ENCODE peak calls at places on chromosomes 11 and 22, in eight cellular contexts. One of them, this sample, is unnamed.

GRCh38 chr11:64990222-64990918 is 6.4 kb downstream of the BATF2 start:
- DNase-seq in cardiac fibroblast: peak
- DNase-seq in fibroblast of pulmonary artery: peak
- DNase-seq in adrenal gland: peak
- DNase-seq in HepG2: no peak
- DNase-seq in RWPE2: no peak
- DNase-seq in H7: peak
- DNase-seq in dorsolateral prefrontal cortex: no peak
- DNase-seq in this sample: no peak

GRCh38 chr11:13119928-13120520 is 110.9 kb downstream of the RASSF10 start:
- DNase-seq in RWPE2: no peak
- DNase-seq in cardiac fibroblast: no peak
- DNase-seq in fibroblast of pulmonary artery: no peak
- DNase-seq in HepG2: no peak
- DNase-seq in dorsolateral prefrontal cortex: no peak
- DNase-seq in H7: no peak
- DNase-seq in adrenal gland: no peak
- DNase-seq in this sample: peak

GRCh38 chr22:46054878-46055158 is 77.9 kb upstream of the WNT7B start:
- DNase-seq in H7: no peak
- DNase-seq in HepG2: no peak
- DNase-seq in fibroblast of pulmonary artery: no peak
- DNase-seq in adrenal gland: no peak
- DNase-seq in cardiac fibroblast: no peak
- DNase-seq in dorsolateral prefrontal cortex: no peak
- DNase-seq in RWPE2: peak
- DNase-seq in this sample: no peak

GRCh38 chr11:110434952-110435779 is 5.4 kb downstream of the FDX1 start:
- DNase-seq in RWPE2: no peak
- DNase-seq in H7: peak
- DNase-seq in cardiac fibroblast: peak
- DNase-seq in HepG2: peak
- DNase-seq in adrenal gland: no peak
- DNase-seq in fibroblast of pulmonary artery: no peak
- DNase-seq in dorsolateral prefrontal cortex: no peak
- DNase-seq in this sample: peak

GRCh38 chr11:123567466-123567865 is 87.0 kb downstream of the SCN3B start:
- DNase-seq in dorsolateral prefrontal cortex: no peak
- DNase-seq in adrenal gland: no peak
- DNase-seq in cardiac fibroblast: no peak
- DNase-seq in fibroblast of pulmonary artery: no peak
- DNase-seq in H7: no peak
- DNase-seq in RWPE2: peak
- DNase-seq in HepG2: no peak
- DNase-seq in this sample: no peak

GRCh38 chr11:115843116-115843515 is 338.9 kb upstream of the CADM1 start:
- DNase-seq in H7: no peak
- DNase-seq in RWPE2: no peak
- DNase-seq in adrenal gland: no peak
- DNase-seq in cardiac fibroblast: no peak
- DNase-seq in fibroblast of pulmonary artery: no peak
- DNase-seq in HepG2: no peak
- DNase-seq in dorsolateral prefrontal cortex: no peak
- DNase-seq in this sample: no peak

GRCh38 chr11:34997872-34998548 is 81.6 kb downstream of the PDHX start:
- DNase-seq in HepG2: no peak
- DNase-seq in fibroblast of pulmonary artery: peak
- DNase-seq in H7: no peak
- DNase-seq in dorsolateral prefrontal cortex: no peak
- DNase-seq in cardiac fibroblast: peak
- DNase-seq in RWPE2: no peak
- DNase-seq in adrenal gland: no peak
- DNase-seq in this sample: peak

GRCh38 chr22:19888131-19888746 is 33.6 kb upstream of the GNB1L start:
- DNase-seq in H7: peak
- DNase-seq in cardiac fibroblast: no peak
- DNase-seq in HepG2: no peak
- DNase-seq in RWPE2: peak
- DNase-seq in fibroblast of pulmonary artery: no peak
- DNase-seq in dorsolateral prefrontal cortex: no peak
- DNase-seq in adrenal gland: no peak
- DNase-seq in this sample: no peak

GRCh38 chr11:58772719-58773285 is 41.1 kb upstream of the GLYAT start:
- DNase-seq in H7: no peak
- DNase-seq in HepG2: no peak
- DNase-seq in cardiac fibroblast: no peak
- DNase-seq in fibroblast of pulmonary artery: no peak
- DNase-seq in RWPE2: no peak
- DNase-seq in adrenal gland: no peak
- DNase-seq in dorsolateral prefrontal cortex: no peak
- DNase-seq in this sample: no peak

GRCh38 chr11:80980221-80980620 is 1539.4 kb upstream of the TENM4 start:
- DNase-seq in HepG2: no peak
- DNase-seq in H7: no peak
- DNase-seq in dorsolateral prefrontal cortex: no peak
- DNase-seq in cardiac fibroblast: peak
- DNase-seq in RWPE2: no peak
- DNase-seq in adrenal gland: no peak
- DNase-seq in fibroblast of pulmonary artery: peak
- DNase-seq in this sample: peak

GRCh38 chr11:120662071-120662611 is 150.6 kb downstream of the GRIK4 start:
- DNase-seq in HepG2: no peak
- DNase-seq in cardiac fibroblast: no peak
- DNase-seq in dorsolateral prefrontal cortex: no peak
- DNase-seq in fibroblast of pulmonary artery: no peak
- DNase-seq in RWPE2: no peak
- DNase-seq in adrenal gland: no peak
- DNase-seq in H7: peak
- DNase-seq in this sample: no peak

GRCh38 chr11:44939673-44940072 is 11.0 kb downstream of the TP53I11 start:
- DNase-seq in H7: peak
- DNase-seq in cardiac fibroblast: peak
- DNase-seq in HepG2: peak
- DNase-seq in fibroblast of pulmonary artery: peak
- DNase-seq in RWPE2: no peak
- DNase-seq in dorsolateral prefrontal cortex: no peak
- DNase-seq in adrenal gland: no peak
- DNase-seq in this sample: no peak

GRCh38 chr11:76048763-76049162 is 157.5 kb downstream of the WNT11 start:
- DNase-seq in adrenal gland: peak
- DNase-seq in H7: no peak
- DNase-seq in cardiac fibroblast: no peak
- DNase-seq in fibroblast of pulmonary artery: no peak
- DNase-seq in dorsolateral prefrontal cortex: no peak
- DNase-seq in HepG2: no peak
- DNase-seq in RWPE2: no peak
- DNase-seq in this sample: no peak

GRCh38 chr22:47164514-47165337 is 402.3 kb downstream of the TBC1D22A start:
- DNase-seq in dorsolateral prefrontal cortex: no peak
- DNase-seq in HepG2: peak
- DNase-seq in RWPE2: no peak
- DNase-seq in adrenal gland: peak
- DNase-seq in cardiac fibroblast: no peak
- DNase-seq in fibroblast of pulmonary artery: no peak
- DNase-seq in H7: no peak
- DNase-seq in this sample: no peak

GRCh38 chr11:46119352-46120216 is 1.7 kb downstream of the PHF21A start:
- DNase-seq in dorsolateral prefrontal cortex: peak
- DNase-seq in H7: peak
- DNase-seq in HepG2: peak
- DNase-seq in adrenal gland: peak
- DNase-seq in fibroblast of pulmonary artery: peak
- DNase-seq in RWPE2: no peak
- DNase-seq in cardiac fibroblast: peak
- DNase-seq in this sample: peak

GRCh38 chr11:66277475-66278391 is at the start of gene CNIH2:
- DNase-seq in cardiac fibroblast: no peak
- DNase-seq in RWPE2: no peak
- DNase-seq in HepG2: no peak
- DNase-seq in dorsolateral prefrontal cortex: peak
- DNase-seq in adrenal gland: no peak
- DNase-seq in H7: peak
- DNase-seq in fibroblast of pulmonary artery: no peak
- DNase-seq in this sample: peak

GRCh38 chr11:72235351-72236057 is 8.5 kb downstream of the PHOX2A start:
- DNase-seq in dorsolateral prefrontal cortex: no peak
- DNase-seq in H7: no peak
- DNase-seq in cardiac fibroblast: no peak
- DNase-seq in adrenal gland: peak
- DNase-seq in fibroblast of pulmonary artery: no peak
- DNase-seq in HepG2: no peak
- DNase-seq in RWPE2: no peak
- DNase-seq in this sample: no peak

GRCh38 chr11:107956543-107956942 is 28.3 kb downstream of the RAB39A start:
- DNase-seq in RWPE2: no peak
- DNase-seq in HepG2: no peak
- DNase-seq in fibroblast of pulmonary artery: no peak
- DNase-seq in dorsolateral prefrontal cortex: no peak
- DNase-seq in cardiac fibroblast: no peak
- DNase-seq in adrenal gland: no peak
- DNase-seq in H7: no peak
- DNase-seq in this sample: no peak

GRCh38 chr11:107962181-107962580 is 33.9 kb downstream of the RAB39A start:
- DNase-seq in H7: no peak
- DNase-seq in RWPE2: no peak
- DNase-seq in adrenal gland: no peak
- DNase-seq in fibroblast of pulmonary artery: no peak
- DNase-seq in dorsolateral prefrontal cortex: no peak
- DNase-seq in cardiac fibroblast: no peak
- DNase-seq in HepG2: no peak
- DNase-seq in this sample: no peak

GRCh38 chr11:107953506-107953905 is 25.3 kb downstream of the RAB39A start:
- DNase-seq in HepG2: no peak
- DNase-seq in adrenal gland: no peak
- DNase-seq in fibroblast of pulmonary artery: no peak
- DNase-seq in dorsolateral prefrontal cortex: no peak
- DNase-seq in cardiac fibroblast: no peak
- DNase-seq in RWPE2: no peak
- DNase-seq in H7: no peak
- DNase-seq in this sample: no peak

GRCh38 chr11:107961480-107961879 is 33.2 kb downstream of the RAB39A start:
- DNase-seq in fibroblast of pulmonary artery: no peak
- DNase-seq in RWPE2: no peak
- DNase-seq in adrenal gland: no peak
- DNase-seq in cardiac fibroblast: no peak
- DNase-seq in dorsolateral prefrontal cortex: no peak
- DNase-seq in H7: no peak
- DNase-seq in HepG2: no peak
- DNase-seq in this sample: no peak

DNA sequence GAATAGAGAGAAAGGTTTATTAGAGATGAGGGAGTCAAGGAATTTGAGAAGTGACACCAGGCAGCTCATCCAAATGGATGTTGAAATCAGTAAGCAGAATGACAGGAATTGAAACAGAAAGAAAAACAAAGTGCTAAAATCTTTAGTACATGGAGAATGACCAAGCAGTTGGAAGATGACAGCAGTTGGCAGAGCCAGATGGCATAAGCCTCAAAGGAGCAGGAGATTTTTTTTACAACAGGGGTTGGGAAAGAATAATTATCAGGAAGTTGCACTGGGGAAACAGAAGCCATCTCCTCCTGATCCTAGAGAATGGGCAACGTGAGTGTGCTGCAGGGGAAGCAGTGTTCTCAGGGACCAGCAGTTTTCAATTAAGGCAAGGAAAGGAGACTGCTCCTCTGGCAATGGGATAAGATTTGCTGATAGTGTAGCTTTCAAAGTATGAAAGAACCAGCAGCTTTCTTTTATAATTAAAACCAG is 28.9 kb downstream of the RAB39A start:
- DNase-seq in cardiac fibroblast: peak
- DNase-seq in dorsolateral prefrontal cortex: peak
- DNase-seq in H7: no peak
- DNase-seq in adrenal gland: peak
- DNase-seq in RWPE2: no peak
- DNase-seq in fibroblast of pulmonary artery: no peak
- DNase-seq in HepG2: no peak
- DNase-seq in this sample: no peak
- H3K4me3 ChIP-seq in cardiac fibroblast: no peak
- H3K4me3 ChIP-seq in dorsolateral prefrontal cortex: no peak
- H3K4me3 ChIP-seq in H7: no peak
- H3K4me3 ChIP-seq in adrenal gland: no peak
- H3K4me3 ChIP-seq in RWPE2: no peak
- H3K4me3 ChIP-seq in fibroblast of pulmonary artery: no peak
- H3K4me3 ChIP-seq in HepG2: no peak
- H3K4me3 ChIP-seq in this sample: no peak

GRCh38 chr11:118078972-118079411 is 2.1 kb downstream of the TMPRSS4 start:
- DNase-seq in HepG2: no peak
- DNase-seq in dorsolateral prefrontal cortex: no peak
- DNase-seq in cardiac fibroblast: no peak
- DNase-seq in RWPE2: no peak
- DNase-seq in H7: no peak
- DNase-seq in adrenal gland: no peak
- DNase-seq in fibroblast of pulmonary artery: no peak
- DNase-seq in this sample: no peak
- H3K4me3 ChIP-seq in HepG2: no peak
- H3K4me3 ChIP-seq in dorsolateral prefrontal cortex: no peak
- H3K4me3 ChIP-seq in cardiac fibroblast: no peak
- H3K4me3 ChIP-seq in RWPE2: no peak
- H3K4me3 ChIP-seq in H7: no peak
- H3K4me3 ChIP-seq in adrenal gland: no peak
- H3K4me3 ChIP-seq in fibroblast of pulmonary artery: no peak
- H3K4me3 ChIP-seq in this sample: no peak

DNA sequence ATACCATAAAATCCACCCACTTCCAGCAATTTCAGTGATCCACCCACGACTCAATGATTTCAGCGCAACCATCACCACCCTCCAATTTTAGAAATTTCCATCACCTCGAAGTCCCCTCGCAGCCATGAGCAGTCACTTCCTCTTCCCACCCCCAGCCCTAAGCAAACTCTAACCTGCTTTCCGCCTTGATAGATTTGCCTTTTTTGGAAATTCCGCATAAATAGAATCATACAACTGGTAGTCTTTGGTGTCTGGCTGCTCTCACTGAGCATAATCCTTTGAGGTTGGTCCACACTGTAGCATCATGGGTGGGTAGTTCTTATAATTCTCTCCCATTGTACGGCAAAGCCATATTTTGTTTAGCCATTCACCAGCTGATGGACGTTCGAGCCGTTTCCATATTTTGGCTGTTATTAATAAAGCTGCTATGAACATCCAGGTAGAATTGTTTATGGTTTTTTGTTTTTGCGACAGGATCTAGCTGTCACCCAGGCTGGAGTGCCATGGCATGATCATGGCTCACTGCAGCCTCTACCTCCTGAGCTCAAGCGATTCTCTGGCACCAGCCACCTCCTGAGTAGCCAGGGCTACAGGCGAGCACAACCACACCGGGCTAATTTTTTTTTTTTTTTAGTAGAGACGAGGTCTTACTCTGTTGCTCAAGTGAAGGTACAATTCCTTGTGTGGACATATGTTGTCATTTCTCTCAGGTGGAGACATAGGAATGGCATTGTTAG is 16.0 kb downstream of the PIM3 start:
- DNase-seq in H7: peak
- DNase-seq in HepG2: no peak
- DNase-seq in fibroblast of pulmonary artery: no peak
- DNase-seq in adrenal gland: peak
- DNase-seq in cardiac fibroblast: no peak
- DNase-seq in dorsolateral prefrontal cortex: no peak
- DNase-seq in RWPE2: no peak
- DNase-seq in this sample: no peak
- H3K4me3 ChIP-seq in H7: no peak
- H3K4me3 ChIP-seq in HepG2: no peak
- H3K4me3 ChIP-seq in fibroblast of pulmonary artery: no peak
- H3K4me3 ChIP-seq in adrenal gland: no peak
- H3K4me3 ChIP-seq in cardiac fibroblast: no peak
- H3K4me3 ChIP-seq in dorsolateral prefrontal cortex: no peak
- H3K4me3 ChIP-seq in RWPE2: no peak
- H3K4me3 ChIP-seq in this sample: no peak

GRCh38 chr11:113871331-113871730 is 4.0 kb downstream of the USP28 start:
- DNase-seq in HepG2: no peak
- DNase-seq in RWPE2: no peak
- DNase-seq in adrenal gland: no peak
- DNase-seq in fibroblast of pulmonary artery: peak
- DNase-seq in cardiac fibroblast: peak
- DNase-seq in H7: no peak
- DNase-seq in dorsolateral prefrontal cortex: no peak
- DNase-seq in this sample: no peak
- H3K4me3 ChIP-seq in HepG2: no peak
- H3K4me3 ChIP-seq in RWPE2: no peak
- H3K4me3 ChIP-seq in adrenal gland: no peak
- H3K4me3 ChIP-seq in fibroblast of pulmonary artery: no peak
- H3K4me3 ChIP-seq in cardiac fibroblast: no peak
- H3K4me3 ChIP-seq in H7: no peak
- H3K4me3 ChIP-seq in dorsolateral prefrontal cortex: no peak
- H3K4me3 ChIP-seq in this sample: no peak

This sample was measured in PC-3.